ENCODE peak calls at places on chromosomes 1 and 21, in ten cellular contexts. Y is NCI-H1105 treated with DMSO at 0.1 percent for 48 hours; W is stimulated activated CD4-positive, alpha-beta T cell treated with anti-CD3 and anti-CD28 coated beads, TNF-alpha, amount 100 ng/mL, for 4 hours; E is HuH-7; I is glomerular endothelial cell; S is kidney tubule cell; R is left ventricle myocardium inferior; Q is activated CD4-positive, alpha-beta T cell treated with anti-CD3 and anti-CD28 coated beads for 48 hours; J is mesendoderm; A is OCI-LY7. O is an unnamed sample.

GRCh38 chr1:63157085-63157484 is 165.3 kb upstream of the FOXD3 start:
- DNase-seq in Q (no peak), I (no peak), W (no peak), A (no peak), Y (no peak), R (no peak), J (peak; percentile 8), E (no peak), S (no peak), O (no peak)

GRCh38 chr1:231177971-231178370 is 16.1 kb downstream of the TRIM67 start:
- DNase-seq in Y (no peak), J (no peak), S (no peak), W (no peak), E (no peak), I (no peak), R (no peak), A (no peak), Q (no peak), O (no peak)

GRCh38 chr1:198265073-198265661 is 108.4 kb downstream of the NEK7 start:
- DNase-seq in A (no peak), Q (no peak), I (no peak), W (no peak), S (no peak), J (peak; percentile 87), E (no peak), Y (no peak), R (no peak), O (no peak)

GRCh38 chr1:149849947-149850360 is 49.4 kb upstream of the BOLA1 start:
- DNase-seq in A (peak; percentile 59), W (no peak), Q (peak; percentile 14), S (peak; percentile 9), R (no peak), Y (no peak), E (no peak), I (no peak), J (peak; percentile 22), O (no peak)

GRCh38 chr21:36027352-36027751 is 33.0 kb downstream of the SETD4 start:
- DNase-seq in Y (no peak), I (no peak), E (no peak), J (no peak), Q (no peak), S (no peak), W (no peak), A (no peak), R (no peak), O (no peak)

GRCh38 chr1:28295936-28296335 is 32.9 kb upstream of the MED18 start:
- DNase-seq in I (no peak), Y (no peak), R (no peak), S (no peak), E (no peak), Q (no peak), J (no peak), A (no peak), W (no peak), O (peak; percentile 34)

GRCh38 chr1:2234762-2235113 is 6.6 kb downstream of the SKI start:
- DNase-seq in S (no peak), J (no peak), I (no peak), W (no peak), Q (no peak), R (no peak), Y (no peak), E (no peak), A (no peak), O (no peak)

GRCh38 chr1:184514447-184514846 is 127.6 kb downstream of the C1orf21 start:
- DNase-seq in Q (no peak), R (no peak), Y (no peak), I (no peak), A (no peak), S (no peak), E (no peak), W (no peak), J (no peak), O (no peak)

GRCh38 chr21:36059823-36060158 is 535 bp downstream of the SETD4 start:
- DNase-seq in Y (no peak), E (no peak), I (no peak), A (no peak), R (peak; percentile 36), S (no peak), Q (no peak), J (no peak), W (no peak), O (peak; percentile 86)

GRCh38 chr21:37005548-37006242 is 807 bp upstream of the RIPPLY3 start:
- DNase-seq in A (no peak), Y (no peak), I (no peak), W (no peak), E (no peak), Q (no peak), R (no peak), S (no peak), J (peak; percentile 33), O (no peak)

GRCh38 chr1:160226623-160227022 is 21.4 kb downstream of the PEA15 start:
- DNase-seq in E (no peak), Q (no peak), Y (no peak), J (no peak), A (no peak), I (no peak), R (no peak), S (no peak), W (no peak), O (no peak)

GRCh38 chr1:15849775-15850449 is 2.4 kb downstream of the SPEN start:
- DNase-seq in J (peak; percentile 91), R (peak; percentile 31), I (no peak), Q (peak; percentile 58), S (peak; percentile 62), W (no peak), A (peak; percentile 45), Y (peak; percentile 86), E (no peak), O (no peak)

GRCh38 chr1:12282142-12282541 is 52.3 kb downstream of the VPS13D start:
- DNase-seq in J (no peak), A (no peak), E (no peak), S (no peak), Q (no peak), W (no peak), R (no peak), Y (no peak), I (no peak), O (no peak)

GRCh38 chr21:41819236-41819855 is 52.5 kb upstream of the RIPK4 start:
- DNase-seq in Q (no peak), E (no peak), R (no peak), Y (no peak), A (no peak), S (peak; percentile 41), I (no peak), W (no peak), J (no peak), O (no peak)

GRCh38 chr1:22784317-22784716 is 73.7 kb downstream of the EPHB2 start:
- DNase-seq in S (no peak), I (no peak), R (no peak), J (no peak), W (no peak), A (no peak), Y (no peak), E (no peak), Q (no peak), O (no peak)

GRCh38 chr1:157803851-157804250 is 16.1 kb downstream of the FCRL1 start:
- DNase-seq in R (no peak), Q (no peak), I (no peak), J (no peak), W (no peak), E (no peak), S (no peak), A (peak; percentile 39), Y (no peak), O (no peak)

GRCh38 chr1:211625040-211625439 is 46.1 kb upstream of the SLC30A1 start:
- DNase-seq in E (no peak), Y (no peak), S (peak; percentile 42), J (peak; percentile 53), I (no peak), A (peak; percentile 31), W (no peak), R (no peak), Q (no peak), O (no peak)

GRCh38 chr1:17183388-17184160 is 21.4 kb upstream of the PADI1 start:
- DNase-seq in R (no peak), Q (no peak), Y (no peak), J (no peak), E (no peak), S (no peak), W (no peak), I (no peak), A (no peak), O (peak; percentile 68)

GRCh38 chr21:39066829-39067785 is 116.1 kb downstream of the PSMG1 start:
- DNase-seq in R (no peak), I (no peak), Q (no peak), J (peak; percentile 35), E (no peak), Y (no peak), A (no peak), W (no peak), S (no peak), O (no peak)

GRCh38 chr1:155006601-155007101 is 4.0 kb downstream of the ZBTB7B start:
- DNase-seq in Y (peak; percentile 2), W (no peak), I (no peak), Q (peak; percentile 56), J (peak; percentile 74), A (peak; percentile 71), S (no peak), R (no peak), E (peak; percentile 55), O (no peak)

GRCh38 chr21:45142469-45142868 is 68.1 kb downstream of the ADARB1 start:
- DNase-seq in S (peak; percentile 30), A (no peak), J (no peak), Y (no peak), E (no peak), I (no peak), W (no peak), R (no peak), Q (no peak), O (peak; percentile 86)

GRCh38 chr1:10867138-10867721 is 70.8 kb upstream of the CASZ1 start:
- DNase-seq in Y (peak; percentile 49), R (peak; percentile 53), S (peak; percentile 45), A (peak; percentile 51), E (peak; percentile 66), I (no peak), Q (peak; percentile 59), J (peak; percentile 48), W (peak; percentile 55), O (no peak)

GRCh38 chr1:117631761-117632160 is 25.9 kb downstream of the TENT5C start:
- DNase-seq in A (peak; percentile 54), Q (no peak), Y (no peak), R (no peak), W (no peak), E (no peak), J (no peak), I (no peak), S (no peak), O (peak; percentile 3)

GRCh38 chr1:158799689-158800088 is 18.7 kb upstream of the OR6N2 start:
- DNase-seq in A (no peak), Q (peak; percentile 20), I (no peak), R (no peak), Y (no peak), S (no peak), W (no peak), E (no peak), J (no peak), O (no peak)

GRCh38 chr1:39001516-39002389 is 10.7 kb downstream of the AKIRIN1 start:
- DNase-seq in W (no peak), R (no peak), E (no peak), Q (no peak), Y (no peak), J (no peak), S (no peak), A (no peak), I (no peak), O (no peak)

O was measured in posterior vena cava.